ENCODE peak calls at places on chromosome X, in five cellular contexts. One of them, this sample, is unnamed.

GRCh38 chrX:10660171-10660570 is 39.8 kb upstream of the MID1 start:
- DNase-seq in dorsolateral prefrontal cortex: no peak
- DNase-seq in NCI-H226: no peak
- DNase-seq in HS-5: no peak
- DNase-seq in GM06990: no peak
- DNase-seq in this sample: no peak

GRCh38 chrX:41033299-41033698 is 51.9 kb upstream of the USP9X start:
- DNase-seq in dorsolateral prefrontal cortex: no peak
- DNase-seq in HS-5: no peak
- DNase-seq in GM06990: no peak
- DNase-seq in NCI-H226: peak; percentile 17
- DNase-seq in this sample: no peak

GRCh38 chrX:19578956-19579355 is 63.6 kb upstream of the MAP3K15 start:
- DNase-seq in dorsolateral prefrontal cortex: no peak
- DNase-seq in GM06990: no peak
- DNase-seq in HS-5: no peak
- DNase-seq in NCI-H226: no peak
- DNase-seq in this sample: no peak

GRCh38 chrX:69988955-69989394 is 60.8 kb downstream of the AWAT2 start:
- DNase-seq in NCI-H226: peak; percentile 2
- DNase-seq in HS-5: no peak
- DNase-seq in dorsolateral prefrontal cortex: no peak
- DNase-seq in GM06990: no peak
- DNase-seq in this sample: no peak

GRCh38 chrX:85243761-85244410 is at the start of the genes SATL1 and ZNF711:
- DNase-seq in dorsolateral prefrontal cortex: peak; percentile 72
- DNase-seq in HS-5: no peak
- DNase-seq in NCI-H226: no peak
- DNase-seq in GM06990: peak; percentile 36
- DNase-seq in this sample: peak; percentile 72

GRCh38 chrX:115690554-115691216 is 129.7 kb downstream of the PLS3 start:
- DNase-seq in dorsolateral prefrontal cortex: peak; percentile 29
- DNase-seq in GM06990: no peak
- DNase-seq in HS-5: peak; percentile 38
- DNase-seq in NCI-H226: peak; percentile 35
- DNase-seq in this sample: no peak

GRCh38 chrX:23374291-23374690 is 39.6 kb downstream of the PTCHD1 start:
- DNase-seq in HS-5: no peak
- DNase-seq in GM06990: no peak
- DNase-seq in dorsolateral prefrontal cortex: no peak
- DNase-seq in NCI-H226: no peak
- DNase-seq in this sample: no peak

GRCh38 chrX:132214518-132214917 is 4.7 kb downstream of the RAP2C start:
- DNase-seq in NCI-H226: no peak
- DNase-seq in GM06990: no peak
- DNase-seq in dorsolateral prefrontal cortex: no peak
- DNase-seq in HS-5: no peak
- DNase-seq in this sample: no peak

This sample was measured in suprapubic skin.